ENCODE peak calls at places on chromosomes 3 and 15, in ten cellular contexts. T is H54, Q is Caco-2, L is DMS153, M is IMR-90, C is NCI-H774, B is fibroblast of the aortic adventitia, V is progenitor cell of endocrine pancreas, X is NCI-H1436, J is activated B cell treated with CpG ODN at 0.5 μM for 24 hours. O is an unnamed sample.

GRCh38 chr3:58164199-58164879 is 46.4 kb downstream of the DNASE1L3 start:
- DNase-seq in L (peak), V (no peak), Q (no peak), T (no peak), J (no peak), B (no peak), C (peak), X (no peak), M (peak), O (peak)

GRCh38 chr3:112297714-112298113 is 3.7 kb upstream of the SLC9C1 start:
- DNase-seq in T (no peak), X (no peak), J (no peak), C (no peak), B (no peak), L (no peak), V (no peak), Q (no peak), M (no peak), O (no peak)

GRCh38 chr3:161409069-161409468 is 37.8 kb upstream of the SPTSSB start:
- DNase-seq in X (peak), B (peak), M (peak), L (no peak), J (no peak), Q (peak), V (no peak), C (no peak), T (no peak), O (no peak)

GRCh38 chr3:169813757-169814517 is 1.2 kb upstream of the LRRC34 start:
- DNase-seq in X (peak), V (no peak), T (no peak), Q (no peak), B (no peak), L (peak), C (peak), J (peak), M (no peak), O (peak)

GRCh38 chr15:31372635-31373091 is 46.0 kb downstream of the KLF13 start:
- DNase-seq in Q (peak), J (no peak), C (no peak), B (peak), V (no peak), T (no peak), M (peak), L (no peak), X (no peak), O (no peak)

GRCh38 chr15:61028427-61028826 is 200.7 kb downstream of the RORA start:
- DNase-seq in L (no peak), J (no peak), X (no peak), T (no peak), V (no peak), B (no peak), C (no peak), Q (no peak), M (no peak), O (no peak)

GRCh38 chr15:80970018-80970657 is 19.5 kb downstream of the MESD start:
- DNase-seq in X (peak), M (peak), Q (no peak), C (peak), T (peak), B (peak), L (no peak), V (peak), J (no peak), O (no peak)

GRCh38 chr3:10816019-10816862 is at the start of gene SLC6A11:
- DNase-seq in C (no peak), L (no peak), Q (no peak), J (no peak), X (no peak), V (peak), M (no peak), T (no peak), B (no peak), O (no peak)

GRCh38 chr15:77530576-77530975 is 102.1 kb downstream of the LINGO1 start:
- DNase-seq in V (no peak), L (no peak), B (no peak), C (no peak), Q (peak), M (no peak), J (no peak), X (no peak), T (no peak), O (no peak)

GRCh38 chr15:99386429-99386828 is 135.1 kb downstream of the LRRC28 start:
- DNase-seq in V (no peak), C (no peak), X (no peak), L (no peak), Q (no peak), M (no peak), J (no peak), T (no peak), B (no peak), O (no peak)